ENCODE peak calls at places on chromosomes 2 and 18, in five cellular contexts. F, S, Y, U and E are unnamed samples.

GRCh38 chr2:28691774-28692281 is 59.8 kb upstream of the PPP1CB start:
- DNase-seq in F (no peak), S (peak; percentile 86), Y (peak; percentile 49), U (no peak), E (no peak)

GRCh38 chr2:65686928-65687521 is 254.6 kb upstream of the SPRED2 start:
- DNase-seq in F (no peak), S (no peak), Y (peak; percentile 41), U (no peak), E (no peak)

GRCh38 chr2:69549421-69549820 is 94.1 kb downstream of the AAK1 start:
- DNase-seq in F (no peak), S (peak; percentile 50), Y (no peak), U (no peak), E (no peak)

GRCh38 chr2:237096911-237097310 is 11.2 kb downstream of the COPS8 start:
- DNase-seq in F (no peak), S (no peak), Y (no peak), U (no peak), E (no peak)

GRCh38 chr2:46493241-46493970 is 14.0 kb downstream of the TMEM247 start:
- DNase-seq in F (no peak), S (no peak), Y (no peak), U (no peak), E (no peak)

GRCh38 chr2:166700079-166700478 is 188.2 kb upstream of the XIRP2 start:
- DNase-seq in F (peak; percentile 7), S (no peak), Y (peak; percentile 2), U (no peak), E (no peak)

GRCh38 chr2:120576509-120577474 is 158.9 kb upstream of the GLI2 start:
- DNase-seq in F (no peak), S (peak; percentile 51), Y (peak; percentile 49), U (no peak), E (no peak)

GRCh38 chr2:14866953-14867352 is 234.4 kb downstream of the LRATD1 start:
- DNase-seq in F (no peak), S (no peak), Y (no peak), U (no peak), E (no peak)

GRCh38 chr18:47931707-47932103 is 1.2 kb upstream of the SMAD2 start:
- DNase-seq in F (peak; percentile 18), S (no peak), Y (peak; percentile 76), U (no peak), E (peak; percentile 78)

GRCh38 chr2:37389984-37390765 is 45.7 kb downstream of the QPCT start:
- DNase-seq in F (no peak), S (peak; percentile 88), Y (peak; percentile 74), U (peak; percentile 88), E (no peak)

GRCh38 chr18:62199629-62200028 is 12.6 kb downstream of the RELCH start:
- DNase-seq in F (no peak), S (no peak), Y (no peak), U (no peak), E (no peak)

GRCh38 chr2:8094571-8094970 is 587.3 kb upstream of the ID2 start:
- DNase-seq in F (no peak), S (no peak), Y (peak; percentile 10), U (peak; percentile 68), E (no peak)

GRCh38 chr2:226256237-226256636 is 543.4 kb downstream of the IRS1 start:
- DNase-seq in F (peak; percentile 1), S (no peak), Y (no peak), U (no peak), E (no peak)

GRCh38 chr2:109218792-109219126 is 89.8 kb downstream of the SH3RF3 start:
- DNase-seq in F (no peak), S (no peak), Y (no peak), U (no peak), E (no peak)

GRCh38 chr2:30688956-30689401 is 118.3 kb downstream of the CAPN13 start:
- DNase-seq in F (no peak), S (no peak), Y (no peak), U (peak; percentile 91), E (no peak)

GRCh38 chr18:26547302-26548143 is 830 bp downstream of the KCTD1 start:
- DNase-seq in F (no peak), S (peak; percentile 80), Y (peak; percentile 92), U (peak; percentile 86), E (peak; percentile 87)

GRCh38 chr2:200765139-200765951 is 46.4 kb upstream of the BZW1 start:
- DNase-seq in F (peak; percentile 91), S (peak; percentile 89), Y (no peak), U (no peak), E (no peak)

GRCh38 chr2:140353541-140353940 is 1573.4 kb upstream of the NXPH2 start:
- DNase-seq in F (no peak), S (no peak), Y (no peak), U (no peak), E (no peak)

GRCh38 chr2:390959-391358 is 103.1 kb upstream of the ALKAL2 start:
- DNase-seq in F (no peak), S (no peak), Y (no peak), U (no peak), E (no peak)

GRCh38 chr18:58010265-58010664 is 33.8 kb upstream of the NEDD4L start:
- DNase-seq in F (no peak), S (no peak), Y (no peak), U (no peak), E (no peak)
- TF ChIP-seq CTCF in F (no peak), S (no peak), Y (no peak), U (no peak), E (no peak)

DNA sequence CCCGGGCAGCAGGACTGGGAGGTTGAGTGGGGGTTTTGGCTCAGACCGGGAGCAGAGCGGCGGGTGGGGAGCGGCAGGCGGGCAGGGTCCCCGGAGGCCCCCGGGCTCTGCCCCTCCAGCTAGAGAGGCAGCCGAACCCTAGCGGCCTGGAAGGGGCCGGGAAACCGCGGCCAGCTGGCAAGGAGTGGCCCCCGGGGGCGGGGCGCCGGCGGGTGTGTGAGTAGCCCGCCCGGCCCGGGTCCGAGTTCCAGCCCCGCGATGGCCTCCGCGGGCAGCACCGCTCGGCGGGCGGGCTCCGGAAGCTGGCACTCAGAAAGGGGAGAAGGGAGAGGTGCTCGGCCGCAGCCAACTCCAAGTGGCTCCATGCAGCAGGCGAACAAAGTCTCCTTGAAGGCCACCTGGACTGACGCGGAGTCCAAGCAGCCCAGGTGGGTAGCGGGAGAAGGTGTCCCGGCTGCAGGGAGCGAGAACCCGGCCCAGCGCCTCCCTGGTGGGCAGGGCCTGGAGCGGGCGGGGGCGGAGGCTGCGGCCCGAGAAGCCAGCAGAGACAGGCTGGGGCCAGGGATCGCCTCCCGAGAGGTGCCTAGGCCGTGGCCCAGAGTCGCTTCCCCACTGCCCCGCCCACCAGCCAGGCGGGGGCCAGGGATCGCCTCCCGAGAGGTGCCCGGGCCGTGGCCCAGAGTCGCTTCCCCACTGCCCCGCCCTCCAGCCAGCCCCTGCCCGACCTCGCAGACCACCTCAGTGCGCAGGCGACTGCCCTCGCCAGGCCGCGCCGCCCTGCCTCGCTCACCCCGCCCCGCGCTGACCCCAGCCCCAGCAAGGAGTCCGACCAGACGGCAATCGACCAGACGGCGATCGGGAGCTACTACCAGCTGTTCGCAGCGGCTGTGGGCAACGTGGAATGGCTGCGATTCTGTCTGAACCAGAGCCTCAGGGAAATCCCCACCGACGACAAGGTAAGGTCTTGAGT is at the start of gene ANKRD53:
- DNase-seq in F (no peak), S (peak; percentile 29), Y (peak; percentile 79), U (peak; percentile 91), E (peak; percentile 86)
- TF ChIP-seq POLR2AphosphoS5 in F (no peak), S (no peak), Y (peak; percentile 42), U (peak; percentile 15), E (peak; percentile 54)

DNA sequence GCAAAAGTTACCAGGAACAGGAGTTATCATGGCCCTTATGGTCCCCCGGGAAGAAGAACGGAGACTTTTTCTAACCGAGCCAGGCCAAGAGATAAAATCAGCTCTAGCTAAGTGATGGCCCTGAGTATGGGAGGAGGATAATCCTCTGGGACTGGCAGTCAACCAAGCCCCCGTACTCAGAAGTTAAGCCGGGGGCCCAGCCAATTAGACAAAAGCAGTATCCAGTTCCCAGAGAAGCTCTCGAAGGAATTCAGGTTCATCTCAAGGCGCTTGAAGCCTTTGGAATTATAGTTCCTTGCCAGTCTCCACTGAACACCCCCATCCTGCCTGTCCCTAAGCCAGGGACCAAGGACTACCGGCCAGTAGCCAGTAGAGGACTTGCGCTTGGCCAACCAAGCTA is 365.3 kb upstream of the TCF4 start:
- DNase-seq in F (no peak), S (no peak), Y (no peak), U (no peak), E (no peak)
- H3K36me3 ChIP-seq in F (no peaks in the 10 kb centered on the region), S (no peaks in the 10 kb centered on the region), Y (no peaks in the 10 kb centered on the region), U (no peaks in the 10 kb centered on the region), E (no peaks in the 10 kb centered on the region)

GRCh38 chr2:60555066-60555793 is 1.8 kb upstream of the BCL11A start:
- DNase-seq in F (no peak), S (peak; percentile 71), Y (peak; percentile 74), U (no peak), E (peak; percentile 91)
- TF ChIP-seq CTCF in F (no peak), S (peak; percentile 22), Y (peak; percentile 23), U (peak; percentile 7), E (peak; percentile 43)

GRCh38 chr2:99648115-99648850 is 158.5 kb upstream of the REV1 start:
- DNase-seq in F (no peak), S (no peak), Y (peak; percentile 4), U (no peak), E (no peak)
- TF ChIP-seq POLR2AphosphoS5 in F (no peak), S (no peak), Y (no peak), U (peak; percentile 20), E (no peak)